ENCODE peak calls at places on chromosomes 5 and 9, in four cellular contexts. One of them, this sample, is unnamed. For H3K27me3, the result is how much of the 10 kb centered on the place peaks cover.

GRCh38 chr9:12935714-12936113 is 160.9 kb downstream of the LURAP1L start:
- DNase-seq in upper lobe of right lung: no peak
- DNase-seq in bronchial epithelial cell: peak
- DNase-seq in body of pancreas: no peak
- DNase-seq in this sample: no peak

GRCh38 chr9:94791431-94791830 is 64.9 kb downstream of the AOPEP start:
- DNase-seq in bronchial epithelial cell: no peak
- DNase-seq in body of pancreas: no peak
- DNase-seq in upper lobe of right lung: no peak
- DNase-seq in this sample: no peak

GRCh38 chr5:130836729-130837660 is 328.1 kb downstream of the HINT1 start:
- DNase-seq in body of pancreas: no peak
- DNase-seq in upper lobe of right lung: no peak
- DNase-seq in bronchial epithelial cell: peak
- DNase-seq in this sample: no peak

GRCh38 chr5:90170231-90170630 is 239.3 kb downstream of the CETN3 start:
- DNase-seq in bronchial epithelial cell: no peak
- DNase-seq in upper lobe of right lung: no peak
- DNase-seq in body of pancreas: no peak
- DNase-seq in this sample: no peak

GRCh38 chr5:125229556-125229955 is 483.1 kb upstream of the ZNF608 start:
- DNase-seq in bronchial epithelial cell: no peak
- DNase-seq in upper lobe of right lung: no peak
- DNase-seq in body of pancreas: no peak
- DNase-seq in this sample: no peak

GRCh38 chr5:176955895-176956294 is 50.7 kb downstream of the UIMC1 start:
- DNase-seq in body of pancreas: no peak
- DNase-seq in upper lobe of right lung: no peak
- DNase-seq in bronchial epithelial cell: peak
- DNase-seq in this sample: no peak

GRCh38 chr9:98216391-98216790 is 24.0 kb upstream of the CORO2A start:
- DNase-seq in upper lobe of right lung: no peak
- DNase-seq in bronchial epithelial cell: no peak
- DNase-seq in body of pancreas: no peak
- DNase-seq in this sample: no peak

GRCh38 chr9:114287001-114287762 is 35.7 kb upstream of the ORM1 start:
- DNase-seq in bronchial epithelial cell: no peak
- DNase-seq in body of pancreas: no peak
- DNase-seq in upper lobe of right lung: peak
- DNase-seq in this sample: no peak

GRCh38 chr9:7093040-7093439 is 335.3 kb downstream of the KDM4C start:
- DNase-seq in body of pancreas: no peak
- DNase-seq in bronchial epithelial cell: no peak
- DNase-seq in upper lobe of right lung: no peak
- DNase-seq in this sample: no peak

GRCh38 chr9:7094576-7094975 is 336.8 kb downstream of the KDM4C start:
- DNase-seq in bronchial epithelial cell: no peak
- DNase-seq in body of pancreas: no peak
- DNase-seq in upper lobe of right lung: no peak
- DNase-seq in this sample: no peak

GRCh38 chr9:7097040-7097715 is 339.4 kb downstream of the KDM4C start:
- DNase-seq in upper lobe of right lung: no peak
- DNase-seq in body of pancreas: no peak
- DNase-seq in bronchial epithelial cell: peak
- DNase-seq in this sample: no peak

GRCh38 chr9:7095054-7095453 is 337.3 kb downstream of the KDM4C start:
- DNase-seq in upper lobe of right lung: no peak
- DNase-seq in body of pancreas: no peak
- DNase-seq in bronchial epithelial cell: no peak
- DNase-seq in this sample: no peak

DNA sequence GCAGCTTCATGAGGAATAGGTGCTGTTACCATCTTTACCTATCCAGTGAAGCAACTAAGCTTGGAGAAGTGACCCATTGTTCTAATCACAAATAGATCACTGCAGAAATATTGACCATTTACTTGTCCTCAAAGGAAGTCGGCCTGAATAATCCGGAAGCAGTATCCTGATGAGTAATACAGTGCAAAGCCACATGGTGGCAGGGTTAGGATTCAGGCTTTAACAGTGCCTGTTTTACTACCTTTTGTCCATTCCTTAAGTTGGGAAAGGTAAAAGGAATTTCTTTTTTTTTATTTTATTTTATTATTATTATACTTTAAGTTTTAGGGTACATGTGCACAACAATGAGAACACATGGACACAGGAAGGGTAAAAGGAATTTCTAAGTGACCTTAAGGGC is 336.3 kb downstream of the KDM4C start:
- DNase-seq in bronchial epithelial cell: peak
- DNase-seq in body of pancreas: no peak
- DNase-seq in upper lobe of right lung: no peak
- DNase-seq in this sample: no peak
- TF ChIP-seq CTCF in bronchial epithelial cell: no peak
- TF ChIP-seq CTCF in body of pancreas: no peak
- TF ChIP-seq CTCF in upper lobe of right lung: no peak
- TF ChIP-seq CTCF in this sample: peak

GRCh38 chr9:136140966-136141365 is 22.3 kb upstream of the TMEM250 start:
- DNase-seq in upper lobe of right lung: no peak
- DNase-seq in body of pancreas: no peak
- DNase-seq in bronchial epithelial cell: no peak
- DNase-seq in this sample: no peak

GRCh38 chr9:136142859-136143214 is 24.2 kb upstream of the TMEM250 start:
- DNase-seq in bronchial epithelial cell: no peak
- DNase-seq in upper lobe of right lung: no peak
- DNase-seq in body of pancreas: no peak
- DNase-seq in this sample: no peak

GRCh38 chr9:136142416-136142800 is 23.7 kb upstream of the TMEM250 start:
- DNase-seq in body of pancreas: no peak
- DNase-seq in upper lobe of right lung: no peak
- DNase-seq in bronchial epithelial cell: no peak
- DNase-seq in this sample: no peak

GRCh38 chr9:136143215-136144001 is 24.7 kb upstream of the TMEM250 start:
- DNase-seq in body of pancreas: no peak
- DNase-seq in bronchial epithelial cell: no peak
- DNase-seq in upper lobe of right lung: no peak
- DNase-seq in this sample: no peak

GRCh38 chr9:136141716-136142415 is 23.2 kb upstream of the TMEM250 start:
- DNase-seq in upper lobe of right lung: no peak
- DNase-seq in bronchial epithelial cell: no peak
- DNase-seq in body of pancreas: no peak
- DNase-seq in this sample: no peak
- H3K27me3 ChIP-seq in upper lobe of right lung: half or more
- H3K27me3 ChIP-seq in bronchial epithelial cell: under half
- H3K27me3 ChIP-seq in body of pancreas: under half
- H3K27me3 ChIP-seq in this sample: under half

DNA sequence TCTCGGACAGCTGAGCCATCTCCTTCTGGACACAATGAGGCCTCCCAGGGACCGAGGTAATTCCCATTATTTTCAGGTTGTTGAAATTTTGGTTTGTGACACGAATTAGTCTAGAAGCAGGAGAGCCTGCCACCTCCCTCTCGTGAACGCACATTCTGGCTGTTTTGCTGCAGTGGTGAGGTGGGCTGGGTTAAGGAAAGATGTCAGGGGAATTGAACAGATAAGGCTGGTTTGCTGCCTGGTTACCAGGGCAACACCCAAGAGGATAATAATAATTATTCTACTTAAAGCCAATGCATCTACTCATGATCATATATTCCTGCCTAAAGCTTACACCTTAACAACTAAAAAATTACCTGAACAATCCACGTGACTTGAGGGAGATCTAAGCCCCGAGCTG is 38.1 kb downstream of the DDX31 start:
- DNase-seq in upper lobe of right lung: no peak
- DNase-seq in body of pancreas: no peak
- DNase-seq in bronchial epithelial cell: no peak
- DNase-seq in this sample: no peak
- H3K4me3 ChIP-seq in upper lobe of right lung: no peak
- H3K4me3 ChIP-seq in body of pancreas: no peak
- H3K4me3 ChIP-seq in bronchial epithelial cell: no peak
- H3K4me3 ChIP-seq in this sample: no peak

DNA sequence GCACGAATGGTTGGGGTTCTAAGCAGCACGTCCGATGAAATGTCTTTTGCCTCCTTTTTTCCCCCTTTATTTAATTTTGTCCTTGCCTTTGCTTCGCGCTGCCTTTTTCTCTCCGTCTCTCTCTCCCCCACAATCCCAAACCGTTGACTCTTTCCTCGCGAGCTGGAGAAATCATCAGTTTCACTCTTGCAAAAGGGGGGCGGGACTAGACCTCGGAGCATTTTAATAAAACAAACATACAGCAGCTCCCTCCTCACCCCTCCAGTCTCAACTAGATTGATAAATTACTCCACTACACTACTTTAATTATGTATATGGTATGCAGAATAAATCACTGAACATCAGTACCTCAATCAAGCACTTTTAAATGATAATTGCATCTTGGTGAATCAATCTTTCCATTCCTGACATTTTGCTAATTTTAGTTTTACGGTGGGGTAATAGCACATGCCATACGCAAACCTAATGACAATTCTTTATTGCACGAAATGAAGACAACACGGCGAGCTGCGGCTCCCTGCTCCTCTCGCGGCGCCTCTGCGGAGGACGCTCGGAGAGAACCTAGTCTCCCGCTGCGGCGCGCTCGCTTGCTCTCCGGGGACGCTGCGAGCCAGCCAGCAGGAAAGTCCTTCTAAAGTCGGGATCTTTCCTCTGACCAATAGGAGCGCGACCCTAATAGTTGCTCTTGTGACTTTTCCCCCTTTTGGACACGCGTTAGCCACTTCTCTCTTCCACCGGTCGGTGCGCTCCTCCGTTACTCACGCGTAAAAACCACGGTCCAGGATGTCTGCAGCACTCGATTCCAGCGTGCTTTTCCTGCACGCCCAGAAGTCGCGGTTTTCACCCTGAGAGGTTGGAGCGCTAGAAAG is 816 bp upstream of the MEF2C start:
- DNase-seq in body of pancreas: peak
- DNase-seq in bronchial epithelial cell: peak
- DNase-seq in upper lobe of right lung: peak
- DNase-seq in this sample: no peak
- TF ChIP-seq CTCF in body of pancreas: no peak
- TF ChIP-seq CTCF in bronchial epithelial cell: no peak
- TF ChIP-seq CTCF in upper lobe of right lung: no peak
- TF ChIP-seq CTCF in this sample: no peak

GRCh38 chr9:33348998-33349397 is 53.4 kb downstream of the AQP7 start:
- DNase-seq in upper lobe of right lung: no peak
- DNase-seq in bronchial epithelial cell: no peak
- DNase-seq in body of pancreas: no peak
- DNase-seq in this sample: no peak

GRCh38 chr9:33350310-33350709 is 52.1 kb downstream of the AQP7 start:
- DNase-seq in bronchial epithelial cell: peak
- DNase-seq in body of pancreas: no peak
- DNase-seq in upper lobe of right lung: no peak
- DNase-seq in this sample: peak

GRCh38 chr9:33354651-33355211 is 47.6 kb downstream of the AQP7 start:
- DNase-seq in bronchial epithelial cell: peak
- DNase-seq in body of pancreas: no peak
- DNase-seq in upper lobe of right lung: no peak
- DNase-seq in this sample: no peak

GRCh38 chr9:33349743-33350142 is 52.6 kb downstream of the AQP7 start:
- DNase-seq in upper lobe of right lung: no peak
- DNase-seq in bronchial epithelial cell: peak
- DNase-seq in body of pancreas: no peak
- DNase-seq in this sample: no peak

DNA sequence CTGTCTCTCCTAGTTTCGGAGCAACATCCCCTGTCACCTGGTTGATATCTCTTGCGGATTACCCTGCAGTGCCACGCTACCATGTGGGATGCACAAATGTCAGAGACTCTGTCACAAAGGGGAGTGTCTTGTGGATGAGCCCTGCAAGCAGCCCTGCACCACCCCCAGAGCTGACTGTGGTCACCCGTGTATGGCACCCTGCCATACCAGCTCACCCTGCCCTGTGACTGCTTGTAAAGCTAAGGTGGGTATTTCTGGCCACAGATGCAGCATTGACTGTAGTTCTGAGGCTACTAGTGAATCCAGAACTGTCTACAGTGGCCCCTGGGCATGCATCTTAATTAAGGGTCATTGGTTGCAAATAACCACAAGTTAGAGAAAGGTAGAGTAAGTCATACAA is 50.8 kb downstream of the AQP7 start:
- DNase-seq in upper lobe of right lung: no peak
- DNase-seq in body of pancreas: no peak
- DNase-seq in bronchial epithelial cell: peak
- DNase-seq in this sample: no peak
- H3K27me3 ChIP-seq in upper lobe of right lung: under half
- H3K27me3 ChIP-seq in body of pancreas: under half
- H3K27me3 ChIP-seq in bronchial epithelial cell: under half
- H3K27me3 ChIP-seq in this sample: under half

GRCh38 chr9:17906841-17907779 is 328.2 kb downstream of the SH3GL2 start:
- DNase-seq in bronchial epithelial cell: no peak
- DNase-seq in upper lobe of right lung: no peak
- DNase-seq in body of pancreas: no peak
- DNase-seq in this sample: no peak

GRCh38 chr9:17900604-17901003 is 321.7 kb downstream of the SH3GL2 start:
- DNase-seq in bronchial epithelial cell: no peak
- DNase-seq in upper lobe of right lung: no peak
- DNase-seq in body of pancreas: no peak
- DNase-seq in this sample: no peak

GRCh38 chr9:17907780-17908513 is 329.1 kb downstream of the SH3GL2 start:
- DNase-seq in upper lobe of right lung: no peak
- DNase-seq in body of pancreas: no peak
- DNase-seq in bronchial epithelial cell: no peak
- DNase-seq in this sample: no peak

GRCh38 chr9:17905356-17906203 is 326.7 kb downstream of the SH3GL2 start:
- DNase-seq in body of pancreas: no peak
- DNase-seq in upper lobe of right lung: no peak
- DNase-seq in bronchial epithelial cell: no peak
- DNase-seq in this sample: no peak

GRCh38 chr9:17906204-17906840 is 327.5 kb downstream of the SH3GL2 start:
- DNase-seq in upper lobe of right lung: peak
- DNase-seq in bronchial epithelial cell: no peak
- DNase-seq in body of pancreas: no peak
- DNase-seq in this sample: no peak
- H3K4me3 ChIP-seq in upper lobe of right lung: peak
- H3K4me3 ChIP-seq in bronchial epithelial cell: no peak
- H3K4me3 ChIP-seq in body of pancreas: no peak
- H3K4me3 ChIP-seq in this sample: no peak